ENCODE peak calls at places on chromosomes 6 and 20, in seven cellular contexts. One of them, this sample, is unnamed.
A peak's percentile ranks its signal among the peaks of the same experiment; 100 is the strongest.

GRCh38 chr6:79782775-79783174 is 151.6 kb downstream of the SH3BGRL2 start:
- DNase-seq in thyroid gland: no peak
- DNase-seq in CD4-positive, alpha-beta T cell: no peak
- DNase-seq in tibial artery: no peak
- DNase-seq in CD8-positive, alpha-beta T cell: no peak
- DNase-seq in tibial nerve: no peak
- DNase-seq in fibroblast of the aortic adventitia: no peak
- DNase-seq in this sample: no peak

GRCh38 chr6:170129691-170130171 is 161.1 kb downstream of the DLL1 start:
- DNase-seq in CD8-positive, alpha-beta T cell: no peak
- DNase-seq in fibroblast of the aortic adventitia: no peak
- DNase-seq in tibial artery: peak; percentile 56
- DNase-seq in CD4-positive, alpha-beta T cell: no peak
- DNase-seq in thyroid gland: peak; percentile 66
- DNase-seq in tibial nerve: no peak
- DNase-seq in this sample: no peak

GRCh38 chr6:75601608-75602163 is at the start of gene SENP6:
- DNase-seq in tibial nerve: peak; percentile 63
- DNase-seq in fibroblast of the aortic adventitia: peak; percentile 68
- DNase-seq in CD8-positive, alpha-beta T cell: peak; percentile 72
- DNase-seq in tibial artery: peak; percentile 90
- DNase-seq in CD4-positive, alpha-beta T cell: peak; percentile 67
- DNase-seq in thyroid gland: peak; percentile 81
- DNase-seq in this sample: peak; percentile 30

GRCh38 chr6:17729223-17730077 is 22.7 kb upstream of the NUP153 start:
- DNase-seq in tibial nerve: no peak
- DNase-seq in CD4-positive, alpha-beta T cell: no peak
- DNase-seq in thyroid gland: no peak
- DNase-seq in fibroblast of the aortic adventitia: peak; percentile 15
- DNase-seq in tibial artery: no peak
- DNase-seq in CD8-positive, alpha-beta T cell: no peak
- DNase-seq in this sample: no peak

GRCh38 chr20:856361-856775 is 22.9 kb downstream of the FAM110A start:
- DNase-seq in tibial artery: no peak
- DNase-seq in CD8-positive, alpha-beta T cell: peak; percentile 57
- DNase-seq in tibial nerve: no peak
- DNase-seq in thyroid gland: peak; percentile 5
- DNase-seq in fibroblast of the aortic adventitia: peak; percentile 70
- DNase-seq in CD4-positive, alpha-beta T cell: peak; percentile 38
- DNase-seq in this sample: peak; percentile 49

GRCh38 chr6:138923561-138923960 is 64.5 kb downstream of the REPS1 start:
- DNase-seq in thyroid gland: no peak
- DNase-seq in tibial nerve: no peak
- DNase-seq in fibroblast of the aortic adventitia: no peak
- DNase-seq in tibial artery: no peak
- DNase-seq in CD4-positive, alpha-beta T cell: no peak
- DNase-seq in CD8-positive, alpha-beta T cell: no peak
- DNase-seq in this sample: no peak

GRCh38 chr6:137165375-137166246 is 7.8 kb downstream of the IL22RA2 start:
- DNase-seq in tibial artery: no peak
- DNase-seq in thyroid gland: peak; percentile 9
- DNase-seq in tibial nerve: no peak
- DNase-seq in fibroblast of the aortic adventitia: peak; percentile 21
- DNase-seq in CD4-positive, alpha-beta T cell: peak; percentile 18
- DNase-seq in CD8-positive, alpha-beta T cell: peak; percentile 15
- DNase-seq in this sample: no peak

GRCh38 chr6:82783587-82784253 is 281.9 kb downstream of the UBE3D start:
- DNase-seq in CD4-positive, alpha-beta T cell: no peak
- DNase-seq in CD8-positive, alpha-beta T cell: no peak
- DNase-seq in tibial nerve: no peak
- DNase-seq in tibial artery: no peak
- DNase-seq in thyroid gland: no peak
- DNase-seq in fibroblast of the aortic adventitia: no peak
- DNase-seq in this sample: no peak

GRCh38 chr6:148869589-148869988 is 122.8 kb downstream of the UST start:
- DNase-seq in fibroblast of the aortic adventitia: peak; percentile 72
- DNase-seq in tibial artery: no peak
- DNase-seq in thyroid gland: no peak
- DNase-seq in CD8-positive, alpha-beta T cell: no peak
- DNase-seq in CD4-positive, alpha-beta T cell: no peak
- DNase-seq in tibial nerve: no peak
- DNase-seq in this sample: peak; percentile 77

GRCh38 chr20:56706867-56707360 is 77.8 kb downstream of the TFAP2C start:
- DNase-seq in CD4-positive, alpha-beta T cell: no peak
- DNase-seq in CD8-positive, alpha-beta T cell: no peak
- DNase-seq in thyroid gland: peak; percentile 7
- DNase-seq in tibial nerve: no peak
- DNase-seq in tibial artery: no peak
- DNase-seq in fibroblast of the aortic adventitia: no peak
- DNase-seq in this sample: peak; percentile 22

GRCh38 chr20:62449951-62450815 is 22.8 kb upstream of the RBBP8NL start:
- DNase-seq in fibroblast of the aortic adventitia: no peak
- DNase-seq in CD8-positive, alpha-beta T cell: no peak
- DNase-seq in thyroid gland: peak; percentile 76
- DNase-seq in tibial artery: no peak
- DNase-seq in tibial nerve: no peak
- DNase-seq in CD4-positive, alpha-beta T cell: no peak
- DNase-seq in this sample: no peak

GRCh38 chr6:145247677-145248419 is 487.5 kb downstream of the EPM2A start:
- DNase-seq in CD4-positive, alpha-beta T cell: no peak
- DNase-seq in fibroblast of the aortic adventitia: peak; percentile 75
- DNase-seq in CD8-positive, alpha-beta T cell: no peak
- DNase-seq in tibial artery: no peak
- DNase-seq in thyroid gland: no peak
- DNase-seq in tibial nerve: no peak
- DNase-seq in this sample: peak; percentile 58

GRCh38 chr6:87376643-87377042 is 31.1 kb upstream of the CFAP206 start:
- DNase-seq in thyroid gland: no peak
- DNase-seq in tibial nerve: no peak
- DNase-seq in CD4-positive, alpha-beta T cell: no peak
- DNase-seq in CD8-positive, alpha-beta T cell: no peak
- DNase-seq in fibroblast of the aortic adventitia: no peak
- DNase-seq in tibial artery: no peak
- DNase-seq in this sample: no peak

GRCh38 chr20:47652301-47652700 is 133.0 kb downstream of the SULF2 start:
- DNase-seq in tibial artery: no peak
- DNase-seq in thyroid gland: no peak
- DNase-seq in CD4-positive, alpha-beta T cell: no peak
- DNase-seq in tibial nerve: no peak
- DNase-seq in CD8-positive, alpha-beta T cell: no peak
- DNase-seq in fibroblast of the aortic adventitia: no peak
- DNase-seq in this sample: no peak

GRCh38 chr6:79797912-79798311 is 149.4 kb downstream of the ELOVL4 start:
- DNase-seq in fibroblast of the aortic adventitia: no peak
- DNase-seq in tibial artery: no peak
- DNase-seq in tibial nerve: no peak
- DNase-seq in CD4-positive, alpha-beta T cell: no peak
- DNase-seq in CD8-positive, alpha-beta T cell: no peak
- DNase-seq in thyroid gland: no peak
- DNase-seq in this sample: no peak

GRCh38 chr6:118963003-118963402 is 28.0 kb upstream of the MCM9 start:
- DNase-seq in tibial artery: no peak
- DNase-seq in CD8-positive, alpha-beta T cell: no peak
- DNase-seq in fibroblast of the aortic adventitia: peak; percentile 41
- DNase-seq in CD4-positive, alpha-beta T cell: no peak
- DNase-seq in thyroid gland: no peak
- DNase-seq in tibial nerve: no peak
- DNase-seq in this sample: no peak

GRCh38 chr6:169766921-169767736 is 15.7 kb downstream of the ERMARD start:
- DNase-seq in fibroblast of the aortic adventitia: no peak
- DNase-seq in tibial nerve: no peak
- DNase-seq in CD4-positive, alpha-beta T cell: no peak
- DNase-seq in thyroid gland: no peak
- DNase-seq in CD8-positive, alpha-beta T cell: no peak
- DNase-seq in tibial artery: no peak
- DNase-seq in this sample: no peak

GRCh38 chr6:38989064-38989463 is 59.5 kb upstream of the GLP1R start:
- DNase-seq in tibial artery: no peak
- DNase-seq in CD4-positive, alpha-beta T cell: no peak
- DNase-seq in thyroid gland: no peak
- DNase-seq in fibroblast of the aortic adventitia: no peak
- DNase-seq in CD8-positive, alpha-beta T cell: no peak
- DNase-seq in tibial nerve: no peak
- DNase-seq in this sample: no peak

GRCh38 chr20:11144114-11144513 is 470.3 kb upstream of the JAG1 start:
- DNase-seq in tibial nerve: no peak
- DNase-seq in CD4-positive, alpha-beta T cell: no peak
- DNase-seq in thyroid gland: no peak
- DNase-seq in fibroblast of the aortic adventitia: peak; percentile 94
- DNase-seq in tibial artery: no peak
- DNase-seq in CD8-positive, alpha-beta T cell: no peak
- DNase-seq in this sample: peak; percentile 86

GRCh38 chr6:6915813-6916547 is 191.8 kb upstream of the RREB1 start:
- DNase-seq in tibial artery: no peak
- DNase-seq in CD8-positive, alpha-beta T cell: no peak
- DNase-seq in CD4-positive, alpha-beta T cell: no peak
- DNase-seq in fibroblast of the aortic adventitia: peak; percentile 74
- DNase-seq in tibial nerve: peak; percentile 86
- DNase-seq in thyroid gland: peak; percentile 85
- DNase-seq in this sample: no peak

GRCh38 chr6:154410619-154411044 is 54.0 kb upstream of the IPCEF1 start:
- DNase-seq in tibial nerve: peak; percentile 43
- DNase-seq in CD8-positive, alpha-beta T cell: no peak
- DNase-seq in tibial artery: peak; percentile 74
- DNase-seq in fibroblast of the aortic adventitia: peak; percentile 98
- DNase-seq in CD4-positive, alpha-beta T cell: no peak
- DNase-seq in thyroid gland: peak; percentile 66
- DNase-seq in this sample: peak; percentile 92

GRCh38 chr6:27209659-27210269 is 37.7 kb upstream of the PRSS16 start:
- DNase-seq in tibial nerve: no peak
- DNase-seq in thyroid gland: no peak
- DNase-seq in CD8-positive, alpha-beta T cell: no peak
- DNase-seq in tibial artery: no peak
- DNase-seq in fibroblast of the aortic adventitia: no peak
- DNase-seq in CD4-positive, alpha-beta T cell: no peak
- DNase-seq in this sample: no peak

GRCh38 chr6:105790635-105791034 is 295.5 kb upstream of the PRDM1 start:
- DNase-seq in fibroblast of the aortic adventitia: no peak
- DNase-seq in thyroid gland: no peak
- DNase-seq in tibial artery: no peak
- DNase-seq in CD8-positive, alpha-beta T cell: no peak
- DNase-seq in tibial nerve: no peak
- DNase-seq in CD4-positive, alpha-beta T cell: no peak
- DNase-seq in this sample: no peak
- TF ChIP-seq CTCF in fibroblast of the aortic adventitia: peak; percentile 25
- TF ChIP-seq CTCF in thyroid gland: no peak
- TF ChIP-seq CTCF in tibial artery: no peak
- TF ChIP-seq CTCF in CD8-positive, alpha-beta T cell: no peak
- TF ChIP-seq CTCF in tibial nerve: no peak
- TF ChIP-seq CTCF in CD4-positive, alpha-beta T cell: no peak
- TF ChIP-seq CTCF in this sample: no peak

GRCh38 chr6:88631830-88632229 is 331.6 kb downstream of the RNGTT start:
- DNase-seq in fibroblast of the aortic adventitia: no peak
- DNase-seq in CD4-positive, alpha-beta T cell: no peak
- DNase-seq in tibial nerve: no peak
- DNase-seq in CD8-positive, alpha-beta T cell: no peak
- DNase-seq in thyroid gland: no peak
- DNase-seq in tibial artery: no peak
- DNase-seq in this sample: no peak

GRCh38 chr6:88633782-88634181 is 329.6 kb downstream of the RNGTT start:
- DNase-seq in tibial nerve: no peak
- DNase-seq in tibial artery: no peak
- DNase-seq in fibroblast of the aortic adventitia: no peak
- DNase-seq in CD8-positive, alpha-beta T cell: no peak
- DNase-seq in CD4-positive, alpha-beta T cell: no peak
- DNase-seq in thyroid gland: no peak
- DNase-seq in this sample: no peak

GRCh38 chr6:88626460-88626859 is 337.0 kb downstream of the RNGTT start:
- DNase-seq in CD4-positive, alpha-beta T cell: no peak
- DNase-seq in fibroblast of the aortic adventitia: no peak
- DNase-seq in tibial artery: no peak
- DNase-seq in thyroid gland: no peak
- DNase-seq in CD8-positive, alpha-beta T cell: no peak
- DNase-seq in tibial nerve: no peak
- DNase-seq in this sample: no peak

GRCh38 chr6:88629838-88630462 is 333.5 kb downstream of the RNGTT start:
- DNase-seq in CD4-positive, alpha-beta T cell: no peak
- DNase-seq in tibial nerve: no peak
- DNase-seq in fibroblast of the aortic adventitia: no peak
- DNase-seq in CD8-positive, alpha-beta T cell: no peak
- DNase-seq in tibial artery: no peak
- DNase-seq in thyroid gland: no peak
- DNase-seq in this sample: no peak
- TF ChIP-seq CTCF in CD4-positive, alpha-beta T cell: no peak
- TF ChIP-seq CTCF in tibial nerve: no peak
- TF ChIP-seq CTCF in fibroblast of the aortic adventitia: no peak
- TF ChIP-seq CTCF in CD8-positive, alpha-beta T cell: no peak
- TF ChIP-seq CTCF in tibial artery: no peak
- TF ChIP-seq CTCF in thyroid gland: no peak
- TF ChIP-seq CTCF in this sample: no peak

GRCh38 chr6:42088101-42088591 is 37.8 kb downstream of the TAF8 start:
- DNase-seq in CD8-positive, alpha-beta T cell: no peak
- DNase-seq in tibial artery: no peak
- DNase-seq in thyroid gland: peak; percentile 90
- DNase-seq in fibroblast of the aortic adventitia: peak; percentile 22
- DNase-seq in CD4-positive, alpha-beta T cell: no peak
- DNase-seq in tibial nerve: no peak
- DNase-seq in this sample: no peak

GRCh38 chr6:42086665-42087050 is 36.3 kb downstream of the TAF8 start:
- DNase-seq in CD4-positive, alpha-beta T cell: no peak
- DNase-seq in CD8-positive, alpha-beta T cell: no peak
- DNase-seq in tibial artery: no peak
- DNase-seq in fibroblast of the aortic adventitia: no peak
- DNase-seq in thyroid gland: no peak
- DNase-seq in tibial nerve: no peak
- DNase-seq in this sample: no peak

GRCh38 chr6:42083530-42083929 is 33.2 kb downstream of the TAF8 start:
- DNase-seq in thyroid gland: peak; percentile 69
- DNase-seq in CD4-positive, alpha-beta T cell: no peak
- DNase-seq in fibroblast of the aortic adventitia: no peak
- DNase-seq in tibial artery: no peak
- DNase-seq in tibial nerve: no peak
- DNase-seq in CD8-positive, alpha-beta T cell: no peak
- DNase-seq in this sample: no peak

GRCh38 chr6:42086046-42086664 is 35.8 kb downstream of the TAF8 start:
- DNase-seq in CD8-positive, alpha-beta T cell: no peak
- DNase-seq in CD4-positive, alpha-beta T cell: no peak
- DNase-seq in tibial artery: no peak
- DNase-seq in tibial nerve: no peak
- DNase-seq in fibroblast of the aortic adventitia: no peak
- DNase-seq in thyroid gland: peak; percentile 67
- DNase-seq in this sample: no peak

GRCh38 chr6:42084889-42085288 is 34.6 kb downstream of the TAF8 start:
- DNase-seq in tibial artery: no peak
- DNase-seq in thyroid gland: no peak
- DNase-seq in CD4-positive, alpha-beta T cell: no peak
- DNase-seq in fibroblast of the aortic adventitia: peak; percentile 19
- DNase-seq in tibial nerve: no peak
- DNase-seq in CD8-positive, alpha-beta T cell: no peak
- DNase-seq in this sample: no peak
- TF ChIP-seq CTCF in tibial artery: no peak
- TF ChIP-seq CTCF in thyroid gland: no peak
- TF ChIP-seq CTCF in CD4-positive, alpha-beta T cell: no peak
- TF ChIP-seq CTCF in fibroblast of the aortic adventitia: peak; percentile 38
- TF ChIP-seq CTCF in tibial nerve: no peak
- TF ChIP-seq CTCF in CD8-positive, alpha-beta T cell: no peak
- TF ChIP-seq CTCF in this sample: no peak

DNA sequence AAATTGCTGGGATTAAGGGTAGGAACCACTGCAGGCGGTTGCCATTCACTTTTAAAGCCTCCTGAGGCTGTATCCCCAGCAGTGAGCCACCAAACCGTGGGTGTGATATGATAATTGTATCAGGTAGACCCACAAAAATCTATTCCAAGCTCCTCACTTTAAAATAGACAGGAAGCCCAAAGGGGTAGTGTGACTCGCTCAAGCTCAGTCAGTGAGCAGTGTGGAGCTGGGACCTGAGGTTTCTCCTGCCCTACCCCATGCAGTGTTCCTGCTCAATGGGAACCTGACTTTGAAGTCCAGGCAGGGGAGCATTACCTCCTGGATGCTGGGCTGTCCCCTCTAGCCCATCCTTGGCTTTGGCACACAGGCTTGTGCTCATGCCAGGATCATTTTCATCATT is 14.9 kb upstream of the MAPRE1 start:
- DNase-seq in CD8-positive, alpha-beta T cell: no peak
- DNase-seq in tibial nerve: no peak
- DNase-seq in thyroid gland: no peak
- DNase-seq in fibroblast of the aortic adventitia: no peak
- DNase-seq in CD4-positive, alpha-beta T cell: no peak
- DNase-seq in tibial artery: no peak
- DNase-seq in this sample: no peak
- TF ChIP-seq CTCF in CD8-positive, alpha-beta T cell: no peak
- TF ChIP-seq CTCF in tibial nerve: no peak
- TF ChIP-seq CTCF in thyroid gland: no peak
- TF ChIP-seq CTCF in fibroblast of the aortic adventitia: no peak
- TF ChIP-seq CTCF in CD4-positive, alpha-beta T cell: no peak
- TF ChIP-seq CTCF in tibial artery: no peak
- TF ChIP-seq CTCF in this sample: no peak